ENCODE peak calls at places on chromosome 11, in ten cellular contexts. S, B, Z, A, F, M, H, D, I and W are unnamed samples.

GRCh38 chr11:441043-441417 is 781 bp downstream of the ANO9 start:
- DNase-seq in S (no peak), B (no peak), Z (no peak), A (no peak), F (no peak), M (no peak), H (no peak), D (no peak), I (no peak), W (no peak)

GRCh38 chr11:118917488-118918127 is 8.1 kb downstream of the BCL9L start:
- DNase-seq in S (peak; percentile 63), B (peak; percentile 91), Z (no peak), A (no peak), F (peak; percentile 74), M (peak; percentile 94), H (peak; percentile 70), D (no peak), I (peak; percentile 57), W (no peak)

GRCh38 chr11:61406991-61407728 is 14.8 kb downstream of the TMEM216 start:
- DNase-seq in S (no peak), B (no peak), Z (no peak), A (no peak), F (no peak), M (no peak), H (no peak), D (no peak), I (no peak), W (no peak)

GRCh38 chr11:78646564-78647185 is 72.0 kb upstream of the NARS2 start:
- DNase-seq in S (peak; percentile 77), B (peak; percentile 49), Z (no peak), A (peak; percentile 63), F (no peak), M (peak; percentile 81), H (no peak), D (peak; percentile 18), I (peak; percentile 53), W (peak; percentile 79)

GRCh38 chr11:61587541-61587941 is 6.7 kb upstream of the SYT7 start:
- DNase-seq in S (peak; percentile 52), B (no peak), Z (peak; percentile 69), A (no peak), F (no peak), M (peak; percentile 63), H (peak; percentile 73), D (peak; percentile 43), I (peak; percentile 60), W (no peak)

GRCh38 chr11:34263462-34264186 is 94.2 kb downstream of the ABTB2 start:
- DNase-seq in S (peak; percentile 25), B (peak; percentile 82), Z (peak; percentile 59), A (no peak), F (peak; percentile 56), M (peak; percentile 65), H (no peak), D (no peak), I (peak; percentile 94), W (no peak)

GRCh38 chr11:46120361-46120710 is 918 bp downstream of the PHF21A start:
- DNase-seq in S (no peak), B (no peak), Z (peak; percentile 42), A (no peak), F (no peak), M (no peak), H (peak; percentile 65), D (peak; percentile 9), I (no peak), W (no peak)

GRCh38 chr11:69135420-69136363 is 20.0 kb upstream of the SMIM38 start:
- DNase-seq in S (no peak), B (no peak), Z (no peak), A (no peak), F (no peak), M (peak; percentile 30), H (peak; percentile 10), D (no peak), I (no peak), W (no peak)

GRCh38 chr11:12592283-12592682 is 81.9 kb upstream of the TEAD1 start:
- DNase-seq in S (no peak), B (no peak), Z (no peak), A (no peak), F (no peak), M (no peak), H (no peak), D (no peak), I (no peak), W (no peak)

GRCh38 chr11:121241300-121242176 is 51.0 kb upstream of the SC5D start:
- DNase-seq in S (no peak), B (no peak), Z (no peak), A (no peak), F (no peak), M (no peak), H (peak; percentile 38), D (no peak), I (no peak), W (no peak)

GRCh38 chr11:5928269-5928668 is 13.8 kb upstream of the OR56A3 start:
- DNase-seq in S (no peak), B (no peak), Z (no peak), A (no peak), F (no peak), M (no peak), H (no peak), D (no peak), I (no peak), W (no peak)

GRCh38 chr11:83691387-83692088 is 405.4 kb upstream of the CCDC90B start:
- DNase-seq in S (peak; percentile 23), B (no peak), Z (no peak), A (no peak), F (no peak), M (peak; percentile 44), H (no peak), D (no peak), I (no peak), W (no peak)

GRCh38 chr11:132050577-132051180 is 680.3 kb downstream of the NTM start:
- DNase-seq in S (no peak), B (peak; percentile 49), Z (no peak), A (no peak), F (no peak), M (no peak), H (no peak), D (no peak), I (no peak), W (no peak)

GRCh38 chr11:88489030-88489429 is 151.5 kb upstream of the CTSC start:
- DNase-seq in S (no peak), B (peak; percentile 59), Z (no peak), A (no peak), F (no peak), M (no peak), H (no peak), D (no peak), I (no peak), W (no peak)

GRCh38 chr11:88491674-88492073 is 154.1 kb upstream of the CTSC start:
- DNase-seq in S (no peak), B (no peak), Z (no peak), A (no peak), F (no peak), M (no peak), H (no peak), D (no peak), I (no peak), W (no peak)

GRCh38 chr11:88494857-88495256 is 157.3 kb upstream of the CTSC start:
- DNase-seq in S (no peak), B (no peak), Z (no peak), A (no peak), F (no peak), M (no peak), H (no peak), D (no peak), I (no peak), W (no peak)
- TF ChIP-seq CTCF in S (no peak), B (no peak), Z (no peak), A (no peak), F (no peak), M (no peak), H (no peak), D (no peak), I (peak; percentile 13), W (no peak)

DNA sequence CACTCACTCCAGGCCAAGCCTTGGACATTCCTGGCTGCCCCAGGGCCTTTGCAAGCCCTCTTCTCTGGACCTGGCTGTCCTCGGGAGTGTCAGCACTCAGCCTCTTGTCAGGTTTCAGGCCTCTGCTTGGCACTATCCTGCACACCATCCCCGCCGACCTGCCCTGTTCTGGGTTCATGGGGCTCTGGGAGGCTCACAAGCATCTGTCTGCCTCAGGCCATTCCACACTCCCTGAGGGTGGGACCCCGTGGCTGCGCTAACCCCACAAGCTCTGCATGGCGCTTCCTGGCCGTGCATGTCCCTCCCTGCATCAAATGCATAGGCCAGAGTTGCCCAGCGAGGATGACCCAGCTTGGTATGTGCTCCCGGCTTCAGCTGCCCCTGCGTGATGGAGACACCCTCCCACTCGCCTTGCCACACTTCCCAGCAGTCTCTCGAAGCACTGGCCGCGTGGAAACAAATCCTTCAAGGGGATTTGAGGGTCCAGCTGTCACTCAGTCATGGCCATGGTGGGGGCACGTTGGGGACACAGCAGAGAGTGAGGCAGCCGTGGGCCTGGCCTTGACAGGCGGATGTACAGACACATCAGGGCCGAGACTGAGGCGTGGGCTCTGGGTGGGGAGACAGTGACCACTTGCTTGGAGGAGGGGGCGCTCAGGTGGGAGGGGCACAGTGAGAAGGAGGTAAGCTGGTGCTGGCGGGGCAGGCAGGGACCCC is 87.3 kb downstream of the KCNQ1 start:
- DNase-seq in S (peak; percentile 21), B (no peak), Z (peak; percentile 20), A (no peak), F (no peak), M (peak; percentile 38), H (peak; percentile 49), D (no peak), I (no peak), W (no peak)
- TF ChIP-seq CTCF in S (no peak), B (no peak), Z (no peak), A (no peak), F (no peak), M (no peak), H (no peak), D (no peak), I (no peak), W (no peak)

GRCh38 chr11:86193297-86194095 is 51.1 kb upstream of the EED start:
- DNase-seq in S (peak; percentile 75), B (peak; percentile 80), Z (peak; percentile 56), A (peak; percentile 82), F (no peak), M (peak; percentile 86), H (peak; percentile 44), D (peak; percentile 31), I (peak; percentile 63), W (no peak)
- TF ChIP-seq CTCF in S (peak; percentile 47), B (peak; percentile 76), Z (peak; percentile 91), A (peak; percentile 80), F (peak; percentile 72), M (peak; percentile 95), H (no peak), D (peak; percentile 74), I (peak; percentile 92), W (peak; percentile 79)

DNA sequence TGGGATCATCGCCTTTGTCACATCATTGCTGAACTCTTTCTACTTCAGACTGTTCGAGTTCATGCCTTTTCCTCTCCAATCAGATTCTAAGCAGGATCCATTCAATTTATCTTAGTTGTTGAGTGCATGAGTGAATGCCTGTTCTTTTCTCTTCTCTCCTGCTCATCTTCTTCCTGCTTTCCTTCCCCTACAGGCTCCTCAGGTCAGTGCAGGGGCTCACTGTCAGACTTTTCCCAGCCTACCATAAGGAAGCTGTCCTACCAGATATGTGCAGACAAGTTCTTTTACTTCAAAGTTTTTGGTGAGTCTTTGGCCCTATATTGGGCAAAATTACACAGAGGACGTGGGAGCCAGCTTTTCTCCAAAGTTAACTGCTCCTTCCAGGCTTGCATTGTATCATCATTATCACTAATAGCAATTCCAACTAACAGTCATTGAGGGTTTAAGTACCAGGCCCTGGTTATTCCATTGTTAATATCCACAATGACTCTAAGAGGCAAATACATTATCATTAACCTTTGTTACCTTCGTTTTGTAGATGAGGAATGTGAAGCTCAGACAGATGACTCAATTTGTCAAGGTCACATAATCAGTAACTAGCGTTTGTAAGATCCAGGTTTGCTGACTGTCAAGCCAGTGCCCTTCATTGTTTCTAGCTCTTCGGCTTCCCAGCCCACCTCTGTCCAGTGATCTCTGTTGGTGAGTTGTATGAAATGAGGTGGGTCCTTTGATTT is 30.4 kb downstream of the OR6Q1 start:
- DNase-seq in S (no peak), B (peak; percentile 50), Z (no peak), A (no peak), F (no peak), M (no peak), H (no peak), D (no peak), I (no peak), W (no peak)
- TF ChIP-seq CTCF in S (no peak), B (peak; percentile 34), Z (no peak), A (no peak), F (no peak), M (no peak), H (no peak), D (no peak), I (no peak), W (no peak)